ENCODE peak calls at places on chromosomes 12 and 14, in six cellular contexts. H, Q, O, X, Y and U are unnamed samples.

GRCh38 chr14:49691031-49691430 is 1.9 kb upstream of the KLHDC1 start:
- DNase-seq in Y (no peak), O (no peak), Q (no peak), H (no peak), X (no peak), U (no peak)

GRCh38 chr14:65604946-65605345 is 192.4 kb downstream of the FUT8 start:
- DNase-seq in H (no peak), Y (no peak), O (no peak), X (no peak), Q (no peak), U (no peak)

GRCh38 chr12:49198431-49199155 is 9.7 kb upstream of the TUBA1A start:
- DNase-seq in O (peak), Y (no peak), X (peak), H (peak), Q (peak), U (no peak)

GRCh38 chr12:101501410-101502045 is 26.4 kb downstream of the SPIC start:
- DNase-seq in Q (no peak), X (no peak), H (no peak), Y (no peak), O (no peak), U (no peak)

GRCh38 chr14:38210587-38211257 is 3.0 kb downstream of the SSTR1 start:
- DNase-seq in Q (no peak), H (peak), O (no peak), Y (peak), X (peak), U (no peak)

GRCh38 chr14:93965287-93965821 is 11.0 kb downstream of the ASB2 start:
- DNase-seq in O (peak), X (no peak), Q (no peak), Y (no peak), H (peak), U (peak)

GRCh38 chr14:102927878-102928411 is 5.5 kb downstream of the AMN start:
- DNase-seq in H (no peak), X (peak), Q (no peak), Y (no peak), O (no peak), U (no peak)

GRCh38 chr12:61546296-61546695 is 713.9 kb upstream of the USP15 start:
- DNase-seq in H (no peak), X (no peak), Y (no peak), O (no peak), Q (no peak), U (no peak)

GRCh38 chr14:96260341-96260821 is 4.4 kb downstream of the BDKRB1 start:
- DNase-seq in X (no peak), Y (no peak), Q (no peak), O (no peak), H (peak), U (no peak)

GRCh38 chr14:23362200-23362599 is 2.8 kb downstream of the EFS start:
- DNase-seq in Q (no peak), H (peak), Y (no peak), X (no peak), O (no peak), U (no peak)

DNA sequence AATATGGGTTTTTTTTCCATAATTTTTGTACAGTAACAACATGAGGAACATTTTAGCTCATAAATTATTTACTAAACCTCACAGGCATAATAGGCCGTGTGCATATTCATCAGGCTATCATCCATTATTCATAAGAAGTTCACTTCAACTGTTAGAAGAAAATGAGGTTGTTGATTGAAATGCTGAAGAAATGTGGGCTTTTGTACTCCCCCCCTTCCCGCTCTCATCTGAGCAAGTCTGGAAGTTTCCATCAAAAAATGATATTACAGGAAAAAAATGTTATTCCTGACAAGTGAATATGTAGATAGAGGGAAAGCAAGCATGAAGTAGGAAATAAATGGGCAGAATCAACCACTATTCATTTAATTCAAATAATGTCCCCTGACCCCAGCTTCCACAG is 7.9 kb upstream of the POU6F1 start:
- DNase-seq in O (no peak), X (no peak), Y (no peak), Q (no peak), H (no peak), U (no peak)
- TF ChIP-seq CTCF in O (no peak), X (no peak), Y (no peak), Q (no peak), H (no peak), U (no peak)

DNA sequence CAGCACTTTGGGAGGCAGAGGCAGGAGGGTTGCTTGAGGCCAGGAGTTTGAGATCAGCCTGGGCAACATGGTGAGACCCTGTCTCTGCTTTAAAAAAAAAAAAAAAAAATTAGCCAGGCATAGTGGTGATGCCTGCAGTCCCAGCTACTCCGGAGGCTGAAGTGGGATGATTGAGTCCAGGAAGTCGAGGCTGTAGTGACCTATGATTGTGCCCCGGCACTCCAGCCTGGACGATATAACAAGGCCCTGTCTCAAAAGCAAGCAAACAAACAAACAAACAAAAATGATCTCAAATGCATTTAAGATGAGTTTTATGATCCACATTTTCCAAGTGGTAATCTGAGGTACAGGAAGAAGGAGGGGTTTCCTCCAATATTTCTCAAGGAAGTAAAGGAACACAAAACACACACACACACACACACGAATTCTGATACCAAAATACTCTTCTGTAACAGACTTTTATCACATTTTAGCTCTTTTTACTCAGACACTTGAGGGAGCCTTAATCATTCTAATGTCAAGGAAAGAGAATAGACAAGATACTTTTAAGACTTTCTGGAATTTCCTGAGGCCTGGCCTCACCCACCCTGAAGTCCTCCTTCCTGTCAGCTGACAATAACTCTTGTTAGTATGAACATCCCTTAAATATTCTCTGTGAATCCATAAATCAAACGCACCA is 44.4 kb upstream of the CERS5 start:
- DNase-seq in X (no peak), H (no peak), Y (no peak), Q (no peak), O (no peak), U (no peak)
- H3K4me3 ChIP-seq in X (no peak), H (no peak), Y (no peak), Q (no peak), O (no peak), U (no peak)

GRCh38 chr12:52327086-52327829 is 6.1 kb upstream of the KRT83 start:
- DNase-seq in X (peak), Q (peak), O (peak), Y (peak), H (peak), U (peak)
- TF ChIP-seq CTCF in X (peak), Q (peak), O (peak), Y (peak), H (peak), U (peak)

GRCh38 chr14:105487986-105488777 is 1.5 kb downstream of the CRIP1 start:
- DNase-seq in H (no peak), O (no peak), Y (no peak), X (no peak), Q (no peak), U (no peak)

GRCh38 chr14:105486333-105486973 is at the start of gene CRIP1:
- DNase-seq in Y (no peak), H (no peak), O (no peak), X (no peak), Q (no peak), U (no peak)

GRCh38 chr14:105488781-105489606 is 2.1 kb upstream of the TEDC1 start:
- DNase-seq in H (no peak), X (peak), Y (no peak), O (no peak), Q (no peak), U (no peak)

GRCh38 chr14:105486974-105487448 is 325 bp downstream of the CRIP1 start:
- DNase-seq in Y (no peak), X (peak), Q (peak), H (no peak), O (no peak), U (no peak)

GRCh38 chr14:105487449-105487985 is 831 bp downstream of the CRIP1 start:
- DNase-seq in X (peak), Q (peak), O (no peak), Y (no peak), H (no peak), U (no peak)
- H3K4me3 ChIP-seq in X (peak), Q (peak), O (peak), Y (peak), H (no peak), U (peak)

DNA sequence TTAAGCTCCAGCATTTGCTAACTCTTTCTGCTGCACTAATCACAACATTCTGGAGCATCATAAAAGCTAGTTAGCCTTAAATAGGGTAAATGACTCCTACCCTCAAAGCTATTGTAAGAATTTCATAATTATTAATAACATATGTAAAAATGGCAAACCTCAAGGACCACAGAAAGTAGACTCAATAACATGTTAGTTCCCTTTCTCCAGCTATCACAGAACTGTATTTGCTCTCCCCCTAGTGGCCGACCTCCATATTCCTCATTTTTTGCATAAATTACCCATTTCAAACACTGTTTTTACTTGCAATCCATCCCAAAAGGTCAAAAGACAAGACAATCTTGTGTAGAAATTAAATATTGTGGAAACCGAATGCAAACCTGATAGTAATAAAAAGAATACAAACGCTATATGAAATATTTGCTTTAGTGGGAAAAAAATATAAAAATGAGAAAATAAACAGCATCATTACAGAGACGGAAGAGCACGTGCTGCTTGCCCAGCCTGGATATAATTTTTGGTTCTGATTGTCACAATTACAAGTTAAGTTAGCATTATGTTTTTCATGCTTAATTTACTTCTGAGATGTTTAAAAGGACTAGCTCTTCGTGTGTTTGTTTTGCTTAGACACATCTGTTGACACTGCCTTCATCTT is 97.9 kb downstream of the RERGL start:
- DNase-seq in Y (no peak), X (peak), Q (no peak), H (peak), O (no peak), U (peak)
- TF ChIP-seq CTCF in Y (peak), X (peak), Q (peak), H (peak), O (peak), U (peak)

GRCh38 chr12:91921555-91921954 is 224.1 kb downstream of the BTG1 start:
- DNase-seq in X (no peak), H (no peak), O (no peak), Q (no peak), Y (no peak), U (no peak)

GRCh38 chr12:91922139-91922538 is 223.5 kb downstream of the BTG1 start:
- DNase-seq in H (no peak), O (no peak), Q (no peak), Y (no peak), X (no peak), U (no peak)

GRCh38 chr12:91920740-91921139 is 224.9 kb downstream of the BTG1 start:
- DNase-seq in X (no peak), Y (no peak), H (no peak), Q (no peak), O (no peak), U (no peak)

GRCh38 chr12:91918431-91918830 is 227.2 kb downstream of the BTG1 start:
- DNase-seq in X (no peak), H (no peak), Q (no peak), Y (no peak), O (no peak), U (no peak)

GRCh38 chr12:91920276-91920675 is 225.4 kb downstream of the BTG1 start:
- DNase-seq in H (peak), O (no peak), Q (no peak), Y (no peak), X (no peak), U (peak)
- H3K4me3 ChIP-seq in H (no peak), O (no peak), Q (no peak), Y (no peak), X (no peak), U (no peak)

GRCh38 chr14:99274346-99275221 is 2.6 kb upstream of the BCL11B start:
- DNase-seq in O (peak), H (peak), Q (peak), X (peak), Y (peak), U (no peak)
- TF ChIP-seq CTCF in O (peak), H (peak), Q (no peak), X (peak), Y (no peak), U (peak)

DNA sequence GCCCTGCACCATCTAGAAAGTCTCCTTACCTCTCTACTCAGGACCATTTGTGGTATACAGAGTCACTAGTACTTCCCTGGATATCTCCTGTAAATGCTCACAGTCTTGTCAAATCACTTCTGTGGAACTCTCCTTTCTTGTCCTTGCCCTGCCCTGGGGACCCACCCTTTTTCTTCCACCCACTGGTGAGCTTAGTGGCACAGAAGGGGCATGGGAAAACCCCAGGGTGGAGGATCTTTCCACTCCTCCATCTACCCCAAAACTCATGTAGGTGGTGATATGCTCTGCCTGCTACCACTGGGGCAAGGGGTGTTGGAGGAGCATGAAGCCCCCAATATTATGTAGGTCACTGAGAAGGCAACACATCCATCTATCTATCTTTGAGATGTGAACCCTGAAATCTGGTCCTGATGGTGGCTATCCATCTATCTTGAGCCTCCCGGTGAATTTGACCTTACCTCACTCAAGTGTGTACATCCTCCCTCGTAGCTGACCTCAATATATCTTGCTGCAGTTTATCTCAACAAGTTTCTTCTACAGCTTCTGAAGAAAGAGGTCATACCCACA is 943 bp downstream of the TESPA1 start:
- DNase-seq in H (no peak), Y (no peak), O (no peak), X (no peak), Q (no peak), U (no peak)
- H3K4me3 ChIP-seq in H (no peak), Y (no peak), O (no peak), X (no peak), Q (no peak), U (no peak)

DNA sequence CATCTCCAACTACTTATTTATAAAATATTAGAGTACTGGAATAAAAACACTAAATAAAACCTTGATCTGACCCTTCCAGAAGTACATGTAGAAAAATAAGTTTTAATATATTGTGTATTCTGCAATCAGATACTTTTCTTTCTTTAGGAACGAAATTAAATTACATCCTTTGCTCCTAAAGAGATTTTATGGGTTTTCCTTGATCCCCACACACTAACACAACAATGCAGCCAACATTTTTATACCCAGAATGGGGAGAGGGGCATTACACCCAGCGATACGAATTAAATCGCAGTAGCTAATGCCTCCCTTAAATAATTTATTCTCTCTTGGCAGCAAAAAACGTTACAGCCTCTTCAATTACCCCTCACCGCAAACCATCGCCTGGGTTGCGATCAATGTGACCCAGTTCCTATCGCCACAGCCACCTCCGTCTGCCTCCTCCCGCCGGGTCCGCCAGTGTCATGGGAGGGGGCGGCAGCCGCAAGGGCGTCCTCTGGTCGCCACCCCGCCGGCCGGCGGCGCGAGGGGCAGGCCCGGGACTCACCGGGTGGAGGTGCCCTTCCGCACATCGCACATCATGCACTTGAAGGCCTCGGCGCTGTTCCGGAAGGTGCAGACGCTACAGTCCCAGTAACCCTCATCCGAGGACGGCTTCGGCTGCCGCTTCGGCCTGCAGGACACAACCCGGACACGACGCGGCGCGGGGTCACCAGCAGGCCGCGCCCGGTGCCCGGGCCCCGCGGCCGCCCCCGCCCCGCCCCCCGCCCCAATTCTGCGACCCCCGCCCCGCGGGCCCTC is 796 bp downstream of the YAF2 start:
- DNase-seq in Q (peak), H (peak), O (peak), X (peak), Y (peak), U (no peak)
- TF ChIP-seq CTCF in Q (peak), H (peak), O (peak), X (peak), Y (peak), U (peak)